ENCODE peak calls at places on chromosomes 7 and 10, in four cellular contexts. T is ACHN, A is Right ventricle myocardium superior, E is small intestine. H is an unnamed sample.

GRCh38 chr7:104969183-104969582 is 44.8 kb upstream of the KMT2E start:
- DNase-seq in E (no peak), T (no peak), A (no peak), H (no peak)

GRCh38 chr10:85859859-85860258 is 506.7 kb downstream of the GRID1 start:
- DNase-seq in A (no peak), E (no peak), T (no peak), H (no peak)

GRCh38 chr10:63466168-63466935 is 575 bp upstream of the JMJD1C start:
- DNase-seq in E (peak; percentile 64), A (peak; percentile 67), T (peak; percentile 75), H (peak; percentile 82)

GRCh38 chr10:67853512-67853911 is 15.5 kb upstream of the DNAJC12 start:
- DNase-seq in E (no peak), T (no peak), A (no peak), H (no peak)

GRCh38 chr10:58781873-58782488 is 269.3 kb downstream of the BICC1 start:
- DNase-seq in T (peak; percentile 64), E (peak; percentile 51), A (no peak), H (peak; percentile 62)

GRCh38 chr10:105187243-105187642 is 546.2 kb downstream of the SORCS3 start:
- DNase-seq in A (no peak), T (peak; percentile 92), E (no peak), H (no peak)

GRCh38 chr10:95832216-95833037 is 75.3 kb upstream of the CC2D2B start:
- DNase-seq in A (no peak), E (peak; percentile 43), T (no peak), H (no peak)

GRCh38 chr10:108327706-108328105 is 1163.2 kb upstream of the SORCS1 start:
- DNase-seq in T (no peak), A (no peak), E (no peak), H (no peak)

GRCh38 chr7:151382079-151382885 is 27.6 kb downstream of the WDR86 start:
- DNase-seq in T (no peak), A (no peak), E (no peak), H (no peak)

GRCh38 chr10:43598447-43598846 is 7.8 kb upstream of the ZNF485 start:
- DNase-seq in A (peak; percentile 47), E (no peak), T (no peak), H (no peak)

GRCh38 chr7:14596421-14596820 is 306.1 kb downstream of the DGKB start:
- DNase-seq in A (no peak), T (no peak), E (no peak), H (no peak)

GRCh38 chr10:5594271-5595036 is 69.7 kb downstream of the CALML3 start:
- DNase-seq in A (no peak), T (no peak), E (no peak), H (no peak)

GRCh38 chr7:80883188-80884025 is 35.4 kb downstream of the SEMA3C start:
- DNase-seq in E (peak; percentile 65), T (peak; percentile 90), A (no peak), H (peak; percentile 78)

GRCh38 chr7:17681965-17682364 is 258.3 kb downstream of the SNX13 start:
- DNase-seq in A (no peak), T (no peak), E (no peak), H (no peak)

H was measured in HT-29.